ENCODE peak calls at places on chromosome 16, in five cellular contexts. Y is esophagus squamous epithelium, O is aorta, F is right cardiac atrium, B is ascending aorta. W is an unnamed sample.

GRCh38 chr16:67477960-67478554 is 2.9 kb downstream of the ATP6V0D1 start:
- DNase-seq in B (no peak), O (no peak), F (no peak), Y (no peak), W (no peak)

GRCh38 chr16:24626251-24626650 is 86.9 kb downstream of the RBBP6 start:
- DNase-seq in F (no peak), B (no peak), O (no peak), Y (no peak), W (no peak)

GRCh38 chr16:53839150-53839549 is 135.2 kb downstream of the FTO start:
- DNase-seq in O (no peak), B (no peak), F (no peak), Y (no peak), W (no peak)

GRCh38 chr16:74749291-74750055 is 25.1 kb downstream of the FA2H start:
- DNase-seq in O (no peak), B (no peak), F (no peak), Y (no peak), W (no peak)

GRCh38 chr16:10497132-10498088 is 83.0 kb downstream of the EMP2 start:
- DNase-seq in B (no peak), O (no peak), F (no peak), Y (no peak), W (no peak)

GRCh38 chr16:4184038-4184702 is 57.7 kb downstream of the SRL start:
- DNase-seq in B (no peak), Y (no peak), O (no peak), F (no peak), W (no peak)

GRCh38 chr16:9050102-9050830 is 41.2 kb upstream of the HAPSTR1 start:
- DNase-seq in Y (no peak), O (no peak), F (no peak), B (no peak), W (no peak)

GRCh38 chr16:29029168-29029994 is 44.5 kb downstream of the LAT start:
- DNase-seq in O (no peak), Y (no peak), F (no peak), B (peak; percentile 59), W (no peak)

GRCh38 chr16:83615553-83615952 is 192.2 kb upstream of the HSBP1 start:
- DNase-seq in O (no peak), Y (no peak), F (no peak), B (no peak), W (no peak)

GRCh38 chr16:22692916-22693646 is 120.9 kb upstream of the HS3ST2 start:
- DNase-seq in F (no peak), B (no peak), Y (no peak), O (no peak), W (no peak)

GRCh38 chr16:75733305-75734141 is 7.2 kb upstream of the CPHXL start:
- DNase-seq in F (peak; percentile 55), B (peak; percentile 69), Y (no peak), O (peak; percentile 56), W (no peak)

GRCh38 chr16:48203974-48204824 is 39.9 kb upstream of the LONP2 start:
- DNase-seq in F (no peak), Y (no peak), B (no peak), O (no peak), W (no peak)

GRCh38 chr16:58814348-58814801 is 80.3 kb upstream of the GOT2 start:
- DNase-seq in F (peak; percentile 58), O (peak; percentile 46), Y (no peak), B (no peak), W (peak; percentile 51)

GRCh38 chr16:83715217-83715920 is 92.4 kb upstream of the HSBP1 start:
- DNase-seq in F (no peak), B (peak; percentile 76), O (peak; percentile 59), Y (no peak), W (peak; percentile 58)

GRCh38 chr16:67804853-67805542 is 1.4 kb downstream of the RANBP10 start:
- DNase-seq in B (no peak), Y (no peak), F (no peak), O (no peak), W (no peak)

GRCh38 chr16:71645450-71645849 is 19.5 kb downstream of the MARVELD3 start:
- DNase-seq in F (no peak), Y (no peak), B (no peak), O (no peak), W (no peak)

GRCh38 chr16:89723279-89724250 is 2.2 kb downstream of the ZNF276 start:
- DNase-seq in O (no peak), B (no peak), F (peak; percentile 79), Y (no peak), W (no peak)

GRCh38 chr16:69761983-69762842 is at the start of gene WWP2:
- DNase-seq in Y (no peak), O (peak; percentile 80), F (peak; percentile 90), B (peak; percentile 84), W (peak; percentile 85)

GRCh38 chr16:27816561-27816960 is 247.0 kb downstream of the GSG1L start:
- DNase-seq in B (no peak), O (no peak), Y (no peak), F (no peak), W (no peak)

GRCh38 chr16:23132921-23133532 is 16.2 kb downstream of the USP31 start:
- DNase-seq in O (no peak), Y (no peak), F (peak; percentile 70), B (no peak), W (no peak)

GRCh38 chr16:58498341-58499091 is 1.4 kb upstream of the NDRG4 start:
- DNase-seq in F (no peak), O (no peak), Y (no peak), B (no peak), W (no peak)

GRCh38 chr16:10509534-10510025 is 70.8 kb downstream of the EMP2 start:
- DNase-seq in Y (no peak), O (peak; percentile 56), F (no peak), B (no peak), W (no peak)

GRCh38 chr16:11417487-11417886 is 72.2 kb downstream of the RMI2 start:
- DNase-seq in O (no peak), Y (no peak), F (no peak), B (no peak), W (no peak)

GRCh38 chr16:53651357-53651756 is 52.3 kb downstream of the RPGRIP1L start:
- DNase-seq in B (no peak), O (no peak), Y (no peak), F (peak; percentile 40), W (no peak)

GRCh38 chr16:4833584-4833983 is 13.5 kb downstream of the GLYR1 start:
- DNase-seq in O (no peak), F (no peak), Y (no peak), B (no peak), W (no peak)

GRCh38 chr16:85227924-85228462 is 115.7 kb upstream of the CIBAR2 start:
- DNase-seq in O (peak; percentile 72), Y (no peak), B (no peak), F (no peak), W (no peak)

GRCh38 chr16:2816751-2817495 is at the start of gene PRSS21:
- DNase-seq in O (peak; percentile 49), B (no peak), F (no peak), Y (no peak), W (peak; percentile 44)

GRCh38 chr16:67959520-67959919 is 8.9 kb downstream of the SLC12A4 start:
- DNase-seq in O (no peak), F (peak; percentile 88), Y (no peak), B (peak; percentile 77), W (no peak)

GRCh38 chr16:17793354-17793753 is 322.6 kb upstream of the XYLT1 start:
- DNase-seq in F (no peak), O (no peak), B (no peak), Y (no peak), W (no peak)

DNA sequence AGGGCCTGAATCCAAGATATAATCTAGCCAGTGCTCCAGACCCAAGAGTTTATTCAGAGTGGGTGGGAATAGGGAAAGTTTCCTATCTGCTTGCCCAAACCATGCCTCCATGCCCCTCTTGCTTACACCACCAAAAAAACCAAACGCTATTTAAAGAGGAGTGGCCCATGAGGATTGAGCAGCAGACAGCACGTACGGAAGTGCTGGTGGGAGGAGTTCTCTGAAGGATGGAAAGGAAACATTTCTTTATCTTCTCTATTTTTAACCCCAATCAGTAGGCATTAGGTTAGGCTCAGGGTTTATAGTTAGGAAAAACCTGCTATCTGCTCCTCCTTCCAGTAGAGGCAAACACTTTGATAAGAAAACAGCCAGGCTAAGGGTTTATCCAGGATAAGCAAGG is 235.3 kb downstream of the ZFHX3 start:
- DNase-seq in Y (no peak), B (no peak), O (no peak), F (no peak), W (no peak)
- H3K27ac ChIP-seq in Y (no peak overlapping the region), B (no peak overlapping the region), O (no peak overlapping the region), F (no peak overlapping the region), W (no peak overlapping the region)

GRCh38 chr16:86757704-86758040 is 179.3 kb downstream of the FOXL1 start:
- DNase-seq in B (no peak), O (no peak), Y (no peak), F (no peak), W (no peak)
- H3K4me3 ChIP-seq in B (no peak overlapping the region), O (no peak overlapping the region), Y (no peak overlapping the region), F (no peak overlapping the region), W (no peak overlapping the region)

GRCh38 chr16:81611721-81612120 is 167.1 kb downstream of the CMIP start:
- DNase-seq in Y (no peak), B (no peak), O (no peak), F (no peak), W (no peak)

GRCh38 chr16:81609323-81609892 is 164.8 kb downstream of the CMIP start:
- DNase-seq in F (no peak), O (no peak), B (no peak), Y (no peak), W (no peak)

GRCh38 chr16:81608515-81609209 is 164.1 kb downstream of the CMIP start:
- DNase-seq in O (no peak), F (peak; percentile 80), Y (no peak), B (peak; percentile 71), W (no peak)

GRCh38 chr16:81610936-81611335 is 166.3 kb downstream of the CMIP start:
- DNase-seq in F (no peak), Y (no peak), B (no peak), O (no peak), W (no peak)

DNA sequence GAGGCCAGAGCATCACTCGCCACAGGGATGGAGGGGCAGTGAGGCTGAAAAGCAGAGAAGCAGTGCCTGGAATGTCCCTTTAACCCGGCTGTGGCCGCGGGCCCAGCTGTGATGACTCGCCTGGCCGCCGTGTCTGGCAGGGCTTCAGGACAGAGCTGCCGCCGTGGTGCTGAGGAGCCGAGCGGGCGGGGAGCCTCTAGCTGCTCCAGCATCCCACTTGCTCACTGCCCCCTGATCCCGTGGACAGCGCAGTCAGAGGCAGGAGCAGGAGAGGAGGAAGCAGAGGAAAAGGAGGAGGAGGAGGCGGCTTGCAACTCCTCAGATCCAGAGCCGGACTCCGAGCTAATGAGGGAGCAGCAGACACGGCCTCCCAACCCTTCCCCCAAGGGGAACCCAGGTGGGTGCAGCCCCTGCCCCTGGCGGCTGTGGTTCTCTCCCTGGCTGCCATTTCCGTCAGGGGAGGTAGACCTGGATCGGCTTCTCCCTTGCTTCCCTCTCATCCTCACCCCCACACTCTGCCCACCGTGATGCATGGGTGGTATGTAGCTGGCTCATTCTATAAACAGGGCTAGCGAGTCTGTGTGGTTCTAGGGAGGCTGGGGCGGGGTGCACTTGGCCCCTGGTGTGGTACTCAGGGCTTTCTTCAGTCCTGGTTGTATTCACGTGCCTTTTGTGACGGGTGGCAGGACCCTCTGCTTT is 165.7 kb downstream of the CMIP start:
- DNase-seq in F (peak; percentile 94), O (peak; percentile 91), Y (no peak), B (peak; percentile 89), W (no peak)
- H3K4me1 ChIP-seq in F (peaks cover 23% of the 10 kb centered on the region), O (no peaks in the 10 kb centered on the region), Y (peaks cover 94% of the 10 kb centered on the region), B (peaks cover 25% of the 10 kb centered on the region), W (peaks cover 52% of the 10 kb centered on the region)

DNA sequence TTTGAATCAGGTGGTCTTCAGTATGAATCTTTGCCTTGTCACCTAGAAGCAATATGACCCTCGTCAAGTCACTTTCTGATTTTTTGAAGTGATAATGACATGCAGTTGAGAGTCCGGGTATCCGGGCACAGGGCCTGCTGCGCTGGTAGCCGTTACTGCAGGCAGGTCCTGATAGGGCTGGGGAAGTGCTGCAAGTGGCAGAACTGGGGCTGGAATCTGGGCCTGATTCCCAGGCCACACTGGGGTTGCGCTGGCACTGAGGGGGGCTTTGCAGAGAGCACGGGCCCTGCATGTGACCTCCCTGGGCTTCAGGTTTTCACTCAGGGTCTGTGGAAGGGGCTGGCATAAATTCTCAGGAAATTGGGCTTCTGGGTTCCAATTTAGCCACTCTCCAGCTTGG is 3.0 kb downstream of the PPP4C start:
- DNase-seq in B (no peak), F (no peak), Y (no peak), O (no peak), W (no peak)
- H3K27ac ChIP-seq in B (no peak overlapping the region), F (no peak overlapping the region), Y (no peak overlapping the region), O (no peak overlapping the region), W (no peak overlapping the region)